ENCODE peak calls at places on chromosomes 16 and 17, in four cellular contexts. One of them, this sample, is unnamed.

GRCh38 chr17:40309031-40309937 is at the start of gene RARA:
- DNase-seq in HepG2: peak
- DNase-seq in A549: peak
- DNase-seq in K562: peak
- DNase-seq in this sample: peak

GRCh38 chr17:75723201-75723930 is 2.1 kb downstream of the ITGB4 start:
- DNase-seq in A549: no peak
- DNase-seq in HepG2: no peak
- DNase-seq in K562: no peak
- DNase-seq in this sample: no peak

GRCh38 chr17:5861849-5862248 is 208.3 kb upstream of the WSCD1 start:
- DNase-seq in HepG2: no peak
- DNase-seq in A549: no peak
- DNase-seq in K562: no peak
- DNase-seq in this sample: no peak

GRCh38 chr16:11629071-11630030 is 38.9 kb upstream of the SNN start:
- DNase-seq in A549: no peak
- DNase-seq in HepG2: no peak
- DNase-seq in K562: no peak
- DNase-seq in this sample: no peak

GRCh38 chr16:80899804-80900592 is 95.6 kb upstream of the CDYL2 start:
- DNase-seq in K562: peak
- DNase-seq in A549: peak
- DNase-seq in HepG2: peak
- DNase-seq in this sample: no peak

GRCh38 chr17:59002848-59003247 is 103.8 kb downstream of the TRIM37 start:
- DNase-seq in A549: no peak
- DNase-seq in HepG2: no peak
- DNase-seq in K562: no peak
- DNase-seq in this sample: no peak

GRCh38 chr17:67381925-67382257 is 4.8 kb downstream of the PITPNC1 start:
- DNase-seq in HepG2: no peak
- DNase-seq in A549: no peak
- DNase-seq in K562: no peak
- DNase-seq in this sample: no peak

GRCh38 chr17:18141210-18141803 is 32.8 kb downstream of the MYO15A start:
- DNase-seq in A549: peak
- DNase-seq in HepG2: peak
- DNase-seq in K562: peak
- DNase-seq in this sample: no peak

GRCh38 chr17:66190738-66191606 is 961 bp downstream of the CEP112 start:
- DNase-seq in HepG2: peak
- DNase-seq in K562: no peak
- DNase-seq in A549: peak
- DNase-seq in this sample: no peak

GRCh38 chr17:58006563-58006923 is 503 bp downstream of the SRSF1 start:
- DNase-seq in A549: peak
- DNase-seq in K562: peak
- DNase-seq in HepG2: peak
- DNase-seq in this sample: peak

GRCh38 chr17:45311406-45311761 is 5.4 kb downstream of the MAP3K14 start:
- DNase-seq in K562: no peak
- DNase-seq in A549: no peak
- DNase-seq in HepG2: no peak
- DNase-seq in this sample: no peak

GRCh38 chr16:12315330-12316138 is 339.0 kb downstream of the SNX29 start:
- DNase-seq in A549: peak
- DNase-seq in HepG2: peak
- DNase-seq in K562: no peak
- DNase-seq in this sample: no peak

GRCh38 chr17:81966343-81967243 is 5.6 kb upstream of the NOTUM start:
- DNase-seq in HepG2: peak
- DNase-seq in K562: no peak
- DNase-seq in A549: no peak
- DNase-seq in this sample: peak

GRCh38 chr17:68320943-68321557 is 29.8 kb downstream of the ARSG start:
- DNase-seq in K562: no peak
- DNase-seq in A549: no peak
- DNase-seq in HepG2: no peak
- DNase-seq in this sample: no peak

GRCh38 chr17:2975469-2975958 is 87.9 kb downstream of the OR1D5 start:
- DNase-seq in K562: peak
- DNase-seq in HepG2: peak
- DNase-seq in A549: no peak
- DNase-seq in this sample: no peak

DNA sequence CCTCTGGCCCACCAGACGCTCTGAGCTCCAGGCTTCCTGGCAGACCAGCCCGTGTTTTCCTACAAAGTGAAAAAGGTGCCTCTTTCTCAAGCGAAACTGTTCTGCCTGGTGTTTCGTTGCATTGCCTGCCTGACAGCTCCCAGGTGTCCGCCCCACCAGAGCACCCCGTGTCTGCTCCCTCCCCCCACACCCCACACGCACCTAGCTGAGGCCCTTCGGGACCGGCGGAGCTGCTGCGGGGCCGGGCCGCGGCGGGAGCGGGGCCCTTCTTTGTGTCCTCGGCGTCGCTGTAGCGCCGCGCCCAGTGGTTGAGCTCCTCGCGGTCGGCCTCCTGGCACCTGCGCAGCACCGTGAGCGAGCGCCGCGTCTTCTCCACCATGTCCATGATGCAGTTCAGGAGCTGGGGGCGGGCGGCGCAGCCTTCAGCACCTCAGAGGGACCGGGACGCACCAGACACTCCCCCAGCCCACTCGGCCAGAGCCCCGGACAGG is 14.7 kb upstream of the PABPN1L start:
- DNase-seq in K562: no peak
- DNase-seq in HepG2: no peak
- DNase-seq in A549: no peak
- DNase-seq in this sample: peak
- TF ChIP-seq NR3C1 in K562: no peak
- TF ChIP-seq NR3C1 in HepG2: no peak
- TF ChIP-seq NR3C1 in A549: no peak
- TF ChIP-seq NR3C1 in this sample: no peak

GRCh38 chr16:5870886-5871715 is 773.5 kb upstream of the EEF2KMT start:
- DNase-seq in HepG2: no peak
- DNase-seq in K562: no peak
- DNase-seq in A549: no peak
- DNase-seq in this sample: no peak

GRCh38 chr16:5873221-5873620 is 775.6 kb upstream of the EEF2KMT start:
- DNase-seq in HepG2: no peak
- DNase-seq in K562: no peak
- DNase-seq in A549: no peak
- DNase-seq in this sample: no peak

GRCh38 chr16:5874899-5875298 is 777.3 kb upstream of the EEF2KMT start:
- DNase-seq in HepG2: no peak
- DNase-seq in K562: no peak
- DNase-seq in A549: no peak
- DNase-seq in this sample: no peak

GRCh38 chr16:5875416-5875815 is 777.8 kb upstream of the EEF2KMT start:
- DNase-seq in K562: no peak
- DNase-seq in HepG2: no peak
- DNase-seq in A549: no peak
- DNase-seq in this sample: no peak
- TF ChIP-seq USF2 in K562: no peak
- TF ChIP-seq USF2 in HepG2: no peak
- TF ChIP-seq USF2 in A549: no peak
- TF ChIP-seq USF2 in this sample: no peak

DNA sequence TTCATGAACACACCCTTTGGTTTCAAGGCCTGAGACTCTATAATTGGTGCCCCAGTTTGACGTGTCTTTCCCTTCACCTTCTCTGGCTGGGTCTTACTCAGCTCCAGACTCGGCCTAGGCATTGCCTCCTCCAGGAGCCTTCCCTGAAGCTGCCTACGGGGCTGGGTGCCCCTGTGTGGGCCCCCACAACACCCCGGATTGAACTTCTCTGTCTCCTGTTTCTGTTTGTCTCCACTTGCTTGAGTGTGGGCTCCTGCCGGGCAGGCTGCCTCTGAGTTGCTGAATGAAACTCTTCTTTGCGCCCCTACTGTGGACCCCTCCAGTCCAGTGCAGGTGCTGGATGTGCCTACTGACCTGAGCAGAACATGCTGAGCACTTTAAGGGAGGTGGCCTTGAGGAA is 2.3 kb upstream of the MPRIP start:
- DNase-seq in K562: no peak
- DNase-seq in HepG2: no peak
- DNase-seq in A549: no peak
- DNase-seq in this sample: no peak
- TF ChIP-seq NR3C1 in K562: no peak
- TF ChIP-seq NR3C1 in HepG2: no peak
- TF ChIP-seq NR3C1 in A549: no peak
- TF ChIP-seq NR3C1 in this sample: no peak

DNA sequence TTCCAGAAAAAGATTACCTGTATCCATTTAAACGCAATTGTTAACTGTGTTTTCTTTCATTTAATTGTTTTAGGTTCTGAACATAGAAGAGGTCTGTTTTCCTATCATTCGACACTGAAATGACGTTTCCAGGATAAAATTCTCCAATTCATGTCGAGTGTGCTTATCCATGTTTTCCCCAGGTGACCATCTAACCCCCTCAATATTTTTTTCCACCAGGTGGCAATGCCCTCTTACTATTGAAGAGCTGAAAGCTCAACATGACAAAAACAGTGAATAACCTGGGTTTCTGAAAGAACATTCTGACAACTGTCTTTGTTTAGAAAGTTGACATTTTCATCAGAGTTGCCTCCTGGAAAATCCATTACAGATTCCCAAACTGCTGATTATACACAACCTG is 948.7 kb downstream of the KCNJ2 start:
- DNase-seq in A549: peak
- DNase-seq in HepG2: no peak
- DNase-seq in K562: no peak
- DNase-seq in this sample: no peak
- TF ChIP-seq USF2 in A549: no peak
- TF ChIP-seq USF2 in HepG2: no peak
- TF ChIP-seq USF2 in K562: no peak
- TF ChIP-seq USF2 in this sample: no peak

DNA sequence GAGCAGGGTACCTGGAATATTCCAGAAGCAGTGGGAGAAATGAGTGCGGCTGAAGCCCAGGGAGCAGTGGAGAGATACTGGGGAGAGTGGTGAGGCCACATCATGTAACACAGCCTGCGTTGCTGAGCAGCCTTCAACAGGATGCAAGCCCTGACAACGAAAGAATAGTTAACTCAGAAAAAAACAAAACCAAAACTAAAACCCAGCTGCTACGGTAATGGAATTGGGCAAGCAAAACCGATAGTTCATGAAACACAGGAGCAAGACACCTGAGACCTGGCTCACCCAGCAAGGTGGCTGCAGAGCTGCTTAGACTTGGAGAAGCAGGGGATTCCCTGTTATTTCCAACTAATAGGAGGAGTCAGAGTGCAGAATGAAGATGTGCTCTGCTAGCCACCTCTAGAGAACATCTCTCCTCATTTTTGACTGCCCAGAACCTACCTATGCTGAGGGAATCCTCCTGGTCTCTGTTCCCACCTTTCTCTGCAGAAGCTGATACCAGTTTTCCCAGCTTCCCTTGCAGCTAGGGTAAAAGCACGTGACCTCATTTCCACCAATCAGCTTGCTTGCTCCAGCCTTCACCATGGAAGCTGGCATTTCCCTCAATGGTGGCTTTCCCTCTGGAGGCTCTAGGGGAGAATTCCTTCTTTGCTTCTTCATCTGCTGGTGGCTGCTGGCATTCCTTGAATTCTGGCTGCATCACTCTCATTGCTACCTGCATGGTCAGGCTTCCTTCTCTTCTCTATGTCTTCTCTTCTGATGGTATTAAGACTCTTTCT is 59.4 kb upstream of the XYLT1 start:
- DNase-seq in HepG2: no peak
- DNase-seq in K562: no peak
- DNase-seq in A549: no peak
- DNase-seq in this sample: no peak
- TF ChIP-seq NR3C1 in HepG2: no peak
- TF ChIP-seq NR3C1 in K562: no peak
- TF ChIP-seq NR3C1 in A549: no peak
- TF ChIP-seq NR3C1 in this sample: no peak

GRCh38 chr17:53142890-53143289 is 679.8 kb upstream of the KIF2B start:
- DNase-seq in A549: peak
- DNase-seq in K562: no peak
- DNase-seq in HepG2: no peak
- DNase-seq in this sample: no peak
- TF ChIP-seq USF2 in A549: no peak
- TF ChIP-seq USF2 in K562: no peak
- TF ChIP-seq USF2 in HepG2: no peak
- TF ChIP-seq USF2 in this sample: no peak

GRCh38 chr17:27578718-27579085 is 52.3 kb upstream of the LGALS9 start:
- DNase-seq in K562: peak
- DNase-seq in A549: no peak
- DNase-seq in HepG2: peak
- DNase-seq in this sample: no peak
- TF ChIP-seq NR3C1 in K562: no peak
- TF ChIP-seq NR3C1 in A549: no peak
- TF ChIP-seq NR3C1 in HepG2: no peak
- TF ChIP-seq NR3C1 in this sample: no peak

DNA sequence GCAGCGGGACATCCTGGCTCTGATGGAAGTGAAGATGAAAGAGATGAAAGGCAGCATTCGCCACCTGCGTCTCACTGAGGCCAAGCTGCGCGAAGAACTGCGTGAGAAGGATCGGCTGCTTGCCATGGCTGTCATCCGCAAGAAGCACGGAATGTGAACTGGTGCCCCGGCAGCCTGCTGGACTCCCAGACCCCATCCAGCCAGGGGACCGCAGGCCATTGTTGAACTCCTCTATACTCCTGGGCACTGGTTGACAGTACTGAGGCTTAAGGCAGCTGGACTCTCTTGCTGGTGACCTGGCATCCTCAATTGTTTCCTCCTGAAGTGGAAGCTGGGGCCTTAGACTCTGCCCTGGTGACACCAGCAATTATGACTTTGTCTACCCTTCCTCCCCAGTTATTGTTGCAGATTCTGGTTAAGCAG is 1.2 kb downstream of the THAP11 start:
- DNase-seq in HepG2: no peak
- DNase-seq in K562: no peak
- DNase-seq in A549: no peak
- DNase-seq in this sample: no peak
- TF ChIP-seq USF2 in HepG2: no peak
- TF ChIP-seq USF2 in K562: no peak
- TF ChIP-seq USF2 in A549: no peak
- TF ChIP-seq USF2 in this sample: no peak

GRCh38 chr17:78172284-78173024 is 4.1 kb downstream of the SYNGR2 start:
- DNase-seq in K562: no peak
- DNase-seq in A549: peak
- DNase-seq in HepG2: no peak
- DNase-seq in this sample: peak
- TF ChIP-seq NR3C1 in K562: no peak
- TF ChIP-seq NR3C1 in A549: no peak
- TF ChIP-seq NR3C1 in HepG2: no peak
- TF ChIP-seq NR3C1 in this sample: no peak

This sample was measured in WTC11.